ENCODE peak calls at places on chromosomes 12 and 14, in five cellular contexts. W is psoas muscle, K is A549, A is pancreas, M is AG04450. R is an unnamed sample.

GRCh38 chr12:24913953-24914352 is 34.9 kb downstream of the BCAT1 start:
- DNase-seq in W (no peak), K (no peak), A (no peak), M (no peak), R (no peak)

GRCh38 chr12:57242329-57242690 is 8.7 kb downstream of the STAC3 start:
- DNase-seq in W (peak; percentile 91), K (no peak), A (peak; percentile 71), M (no peak), R (no peak)

GRCh38 chr14:37974421-37974820 is 233.3 kb upstream of the SSTR1 start:
- DNase-seq in W (no peak), K (no peak), A (no peak), M (no peak), R (no peak)

GRCh38 chr12:8989425-8989824 is at the start of gene KLRG1:
- DNase-seq in W (no peak), K (no peak), A (no peak), M (no peak), R (no peak)

GRCh38 chr14:101947904-101948665 is 16.3 kb upstream of the DYNC1H1 start:
- DNase-seq in W (peak; percentile 100), K (peak; percentile 100), A (peak; percentile 100), M (peak; percentile 100), R (peak; percentile 99)

GRCh38 chr14:41498959-41499358 is 107.7 kb upstream of the LRFN5 start:
- DNase-seq in W (no peak), K (no peak), A (no peak), M (no peak), R (no peak)

GRCh38 chr14:34219661-34220060 is 242.4 kb downstream of the SPTSSA start:
- DNase-seq in W (no peak), K (no peak), A (no peak), M (no peak), R (no peak)

GRCh38 chr14:104682107-104682593 is 7.3 kb upstream of the INF2 start:
- DNase-seq in W (peak; percentile 35), K (peak; percentile 76), A (no peak), M (no peak), R (no peak)

GRCh38 chr12:132948146-132949066 is 7.7 kb downstream of the ZNF605 start:
- DNase-seq in W (no peak), K (no peak), A (no peak), M (no peak), R (no peak)

GRCh38 chr12:26727482-26728204 is 105.4 kb downstream of the ITPR2 start:
- DNase-seq in W (no peak), K (no peak), A (no peak), M (no peak), R (no peak)

GRCh38 chr14:94543450-94544123 is 17.7 kb upstream of the SERPINA4 start:
- DNase-seq in W (no peak), K (no peak), A (no peak), M (no peak), R (no peak)

GRCh38 chr14:23548351-23549318 is 2.9 kb downstream of the ZFHX2 start:
- DNase-seq in W (no peak), K (no peak), A (no peak), M (no peak), R (no peak)

GRCh38 chr14:24368562-24369252 is 723 bp downstream of the NFATC4 start:
- DNase-seq in W (peak; percentile 70), K (no peak), A (peak; percentile 42), M (no peak), R (no peak)

GRCh38 chr14:86654558-86655184 is 1124.7 kb downstream of the FLRT2 start:
- DNase-seq in W (no peak), K (peak; percentile 51), A (peak; percentile 51), M (no peak), R (no peak)

GRCh38 chr12:51678086-51678724 is 87.2 kb downstream of the SCN8A start:
- DNase-seq in W (no peak), K (peak; percentile 74), A (peak; percentile 47), M (no peak), R (peak; percentile 25)

GRCh38 chr14:22071001-22071400 is 397.4 kb upstream of the OR4E1 start:
- DNase-seq in W (no peak), K (no peak), A (no peak), M (no peak), R (no peak)

GRCh38 chr12:26471560-26471959 is 276.2 kb downstream of the SSPN start:
- DNase-seq in W (no peak), K (no peak), A (peak; percentile 18), M (no peak), R (no peak)

GRCh38 chr12:128820723-128821432 is 2.9 kb downstream of the SLC15A4 start:
- DNase-seq in W (peak; percentile 64), K (no peak), A (peak; percentile 43), M (no peak), R (no peak)

GRCh38 chr14:61321385-61322010 is at the start of gene PRKCH:
- DNase-seq in W (peak; percentile 85), K (peak; percentile 65), A (peak; percentile 86), M (no peak), R (peak; percentile 16)

GRCh38 chr12:121048442-121048841 is 9.4 kb upstream of the OASL start:
- DNase-seq in W (no peak), K (no peak), A (no peak), M (no peak), R (no peak)

GRCh38 chr14:33676135-33676566 is 274.7 kb downstream of the EGLN3 start:
- DNase-seq in W (peak; percentile 63), K (peak; percentile 37), A (no peak), M (no peak), R (no peak)

GRCh38 chr12:86660000-86660399 is 403.8 kb upstream of the MGAT4C start:
- DNase-seq in W (no peak), K (peak; percentile 88), A (no peak), M (no peak), R (no peak)

GRCh38 chr12:103130564-103130963 is 173.1 kb downstream of the ASCL1 start:
- DNase-seq in W (no peak), K (no peak), A (no peak), M (no peak), R (no peak)

GRCh38 chr14:95359974-95360826 is 40.5 kb upstream of the CLMN start:
- DNase-seq in W (no peak), K (no peak), A (no peak), M (no peak), R (no peak)

GRCh38 chr14:72104011-72104613 is 171.9 kb downstream of the RGS6 start:
- DNase-seq in W (no peak), K (peak; percentile 6), A (no peak), M (no peak), R (no peak)

GRCh38 chr14:69879175-69880047 is at the start of gene SMOC1:
- DNase-seq in W (peak; percentile 87), K (peak; percentile 73), A (peak; percentile 89), M (peak; percentile 47), R (no peak)

GRCh38 chr12:92987846-92988621 is 58.9 kb upstream of the EEA1 start:
- DNase-seq in W (peak; percentile 68), K (no peak), A (peak; percentile 30), M (no peak), R (no peak)

GRCh38 chr14:61034416-61035100 is 53.5 kb downstream of the SLC38A6 start:
- DNase-seq in W (no peak), K (no peak), A (no peak), M (no peak), R (no peak)

GRCh38 chr14:90111895-90112534 is 50.2 kb downstream of the KCNK13 start:
- DNase-seq in W (no peak), K (peak; percentile 31), A (no peak), M (peak; percentile 10), R (peak; percentile 64)

GRCh38 chr14:90105756-90106155 is 44.0 kb downstream of the KCNK13 start:
- DNase-seq in W (no peak), K (no peak), A (no peak), M (no peak), R (no peak)

GRCh38 chr14:90107789-90108188 is 46.0 kb downstream of the KCNK13 start:
- DNase-seq in W (no peak), K (no peak), A (no peak), M (no peak), R (no peak)

GRCh38 chr14:90114554-90114953 is 52.8 kb downstream of the KCNK13 start:
- DNase-seq in W (no peak), K (peak; percentile 26), A (no peak), M (no peak), R (no peak)

DNA sequence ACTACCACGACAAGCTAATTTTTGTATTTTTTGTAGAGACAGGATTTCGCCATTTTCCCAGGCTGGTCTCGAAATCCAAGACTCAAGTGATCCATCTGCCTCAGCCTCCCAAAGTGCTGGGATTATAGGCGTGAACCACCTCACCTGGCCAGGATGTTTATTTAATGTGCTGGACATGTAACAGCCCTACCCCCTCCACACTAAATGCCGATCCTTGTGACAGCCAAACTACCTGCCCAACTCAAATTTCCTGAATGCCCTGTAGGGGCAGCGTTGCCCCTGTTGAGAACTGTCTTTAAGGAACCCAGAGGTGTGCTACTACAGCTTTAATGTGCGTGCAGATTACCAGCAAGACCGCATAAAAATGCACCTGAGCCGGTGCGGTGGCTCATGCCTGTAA is 48.1 kb downstream of the KCNK13 start:
- DNase-seq in W (no peak), K (peak; percentile 26), A (no peak), M (no peak), R (no peak)
- TF ChIP-seq CTCF in W (no peak), K (peak; percentile 23), A (no peak), M (peak; percentile 19), R (peak; percentile 11)

GRCh38 chr14:52015411-52016030 is 26.2 kb downstream of the RTRAF start:
- DNase-seq in W (no peak), K (peak; percentile 39), A (no peak), M (no peak), R (no peak)
- TF ChIP-seq CTCF in W (no peak), K (peak; percentile 18), A (no peak), M (peak; percentile 48), R (peak; percentile 61)

GRCh38 chr14:73935666-73936065 is 14.2 kb downstream of the FAM161B start:
- DNase-seq in W (no peak), K (peak; percentile 33), A (no peak), M (no peak), R (no peak)
- TF ChIP-seq CTCF in W (no peak), K (no peak), A (no peak), M (peak; percentile 36), R (peak; percentile 25)

DNA sequence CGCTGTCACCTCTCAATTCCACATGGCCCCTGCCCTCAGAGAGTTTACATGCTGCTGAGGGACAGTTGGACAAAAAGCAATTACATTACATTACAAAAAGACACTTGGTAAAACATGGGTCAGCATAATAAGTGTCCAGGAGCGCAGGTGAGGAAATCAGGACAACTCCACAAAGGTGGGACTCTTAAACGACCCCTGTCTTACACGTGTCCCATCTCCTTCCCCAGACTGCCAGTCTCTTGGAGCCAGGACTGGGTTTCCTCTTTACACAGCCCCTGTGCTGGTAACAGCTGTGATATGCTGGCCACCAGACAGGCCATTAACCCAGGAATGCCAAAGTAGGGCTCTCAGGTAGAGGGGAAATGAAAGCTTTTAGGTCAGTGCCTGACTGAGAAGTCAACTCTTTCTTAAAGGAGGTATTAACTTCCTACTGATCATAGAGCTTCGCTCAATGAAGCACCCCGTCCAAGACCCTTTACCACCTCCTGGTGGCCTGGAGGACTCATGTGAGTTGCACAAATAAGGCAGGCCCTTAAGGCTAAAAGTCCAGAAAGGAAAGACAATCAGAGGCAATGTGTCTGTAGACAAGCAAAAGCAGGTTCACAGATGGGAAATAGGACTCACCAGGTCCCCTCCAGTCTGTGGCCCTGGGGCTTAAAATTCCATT is 55.5 kb downstream of the ANO2 start:
- DNase-seq in W (no peak), K (peak; percentile 70), A (no peak), M (no peak), R (no peak)
- TF ChIP-seq CTCF in W (no peak), K (no peak), A (no peak), M (no peak), R (no peak)

R was measured in kidney epithelial cell.